ENCODE peak calls at places on chromosomes 12 and 14, in seven cellular contexts. A, Z, M, U, P, Q and K are unnamed samples.

GRCh38 chr12:94595152-94595551 is 55.2 kb downstream of the TMCC3 start:
- DNase-seq in A (no peak), Z (no peak), M (no peak), U (no peak), P (no peak), Q (no peak), K (no peak)

GRCh38 chr12:31835276-31835882 is 106.6 kb upstream of the AMN1 start:
- DNase-seq in A (no peak), Z (no peak), M (no peak), U (no peak), P (peak), Q (no peak), K (no peak)

GRCh38 chr14:33986804-33987203 is 35.9 kb upstream of the EGLN3 start:
- DNase-seq in A (no peak), Z (no peak), M (no peak), U (no peak), P (peak), Q (no peak), K (no peak)

GRCh38 chr14:91415794-91416743 is 1.6 kb downstream of the CCDC88C start:
- DNase-seq in A (no peak), Z (no peak), M (no peak), U (peak), P (peak), Q (peak), K (peak)

GRCh38 chr12:48390026-48390425 is 39.3 kb upstream of the ZNF641 start:
- DNase-seq in A (no peak), Z (no peak), M (no peak), U (no peak), P (no peak), Q (no peak), K (no peak)

GRCh38 chr14:47675489-47676300 is at the start of gene MDGA2:
- DNase-seq in A (no peak), Z (no peak), M (peak), U (peak), P (no peak), Q (no peak), K (peak)

GRCh38 chr14:64303471-64303917 is 9.3 kb upstream of the ESR2 start:
- DNase-seq in A (no peak), Z (peak), M (peak), U (peak), P (peak), Q (peak), K (no peak)

GRCh38 chr14:71855399-71856036 is 76.7 kb upstream of the RGS6 start:
- DNase-seq in A (no peak), Z (peak), M (peak), U (peak), P (peak), Q (peak), K (peak)

GRCh38 chr12:12543959-12544358 is 18.7 kb downstream of the DUSP16 start:
- DNase-seq in A (no peak), Z (no peak), M (no peak), U (no peak), P (no peak), Q (no peak), K (no peak)

GRCh38 chr14:94439453-94440057 is 13.0 kb downstream of the SERPINA11 start:
- DNase-seq in A (no peak), Z (no peak), M (no peak), U (no peak), P (peak), Q (no peak), K (no peak)
- TF ChIP-seq CTCF in A (no peak), Z (no peak), M (peak), U (no peak), P (peak), Q (no peak), K (no peak)

GRCh38 chr12:132828706-132829534 is at the start of gene GOLGA3:
- DNase-seq in A (peak), Z (peak), M (peak), U (peak), P (peak), Q (peak), K (peak)

GRCh38 chr12:132825861-132826260 is 2.8 kb downstream of the GOLGA3 start:
- DNase-seq in A (no peak), Z (no peak), M (no peak), U (no peak), P (no peak), Q (no peak), K (no peak)

GRCh38 chr12:132831771-132832170 is 3.1 kb upstream of the GOLGA3 start:
- DNase-seq in A (no peak), Z (no peak), M (no peak), U (no peak), P (no peak), Q (no peak), K (no peak)

GRCh38 chr12:132825089-132825488 is 3.6 kb downstream of the GOLGA3 start:
- DNase-seq in A (no peak), Z (no peak), M (no peak), U (no peak), P (no peak), Q (no peak), K (no peak)

GRCh38 chr12:132827763-132828703 is 636 bp downstream of the GOLGA3 start:
- DNase-seq in A (no peak), Z (no peak), M (no peak), U (peak), P (peak), Q (peak), K (peak)
- TF ChIP-seq CTCF in A (no peak), Z (no peak), M (no peak), U (no peak), P (no peak), Q (no peak), K (no peak)

DNA sequence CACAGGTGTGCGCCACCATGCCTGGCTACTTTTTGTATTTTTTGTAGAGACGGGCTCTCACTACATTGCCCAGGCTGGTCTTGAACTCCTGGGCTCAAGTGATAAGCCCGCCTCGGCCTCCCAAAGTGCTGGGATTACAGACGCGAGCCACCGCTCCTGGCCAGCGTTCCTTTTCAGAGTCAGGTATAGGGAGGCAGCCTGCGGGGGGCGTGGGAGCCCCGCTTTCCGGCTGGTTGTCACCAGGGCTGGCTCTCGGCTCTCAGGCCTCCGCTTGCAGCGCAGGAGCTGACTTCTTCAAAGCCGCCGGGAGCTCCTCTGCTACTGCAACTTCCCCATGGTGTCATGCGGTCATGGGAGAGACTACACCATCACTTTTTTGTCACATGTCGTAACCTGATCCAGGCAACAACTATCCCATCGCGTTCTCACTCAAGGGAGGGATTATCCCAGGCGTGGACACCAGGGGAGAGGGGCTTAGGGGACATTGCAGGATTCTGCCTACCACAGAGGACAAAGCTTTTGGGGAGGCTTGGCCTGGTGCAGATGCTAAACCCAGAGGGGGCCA is 129.4 kb downstream of the SCARB1 start:
- DNase-seq in A (no peak), Z (peak), M (peak), U (no peak), P (no peak), Q (no peak), K (no peak)
- TF ChIP-seq CTCF in A (no peak), Z (peak), M (peak), U (no peak), P (no peak), Q (no peak), K (no peak)

GRCh38 chr12:65276923-65277322 is 1.6 kb upstream of the MSRB3 start:
- DNase-seq in A (no peak), Z (no peak), M (no peak), U (no peak), P (no peak), Q (no peak), K (no peak)

GRCh38 chr12:65280306-65280705 is 1.8 kb downstream of the MSRB3 start:
- DNase-seq in A (no peak), Z (no peak), M (no peak), U (no peak), P (no peak), Q (no peak), K (no peak)

GRCh38 chr12:65277994-65278575 is 398 bp upstream of the MSRB3 start:
- DNase-seq in A (no peak), Z (no peak), M (peak), U (no peak), P (no peak), Q (no peak), K (no peak)

GRCh38 chr12:65279387-65280112 is 1.1 kb downstream of the MSRB3 start:
- DNase-seq in A (no peak), Z (no peak), M (no peak), U (no peak), P (no peak), Q (no peak), K (no peak)

DNA sequence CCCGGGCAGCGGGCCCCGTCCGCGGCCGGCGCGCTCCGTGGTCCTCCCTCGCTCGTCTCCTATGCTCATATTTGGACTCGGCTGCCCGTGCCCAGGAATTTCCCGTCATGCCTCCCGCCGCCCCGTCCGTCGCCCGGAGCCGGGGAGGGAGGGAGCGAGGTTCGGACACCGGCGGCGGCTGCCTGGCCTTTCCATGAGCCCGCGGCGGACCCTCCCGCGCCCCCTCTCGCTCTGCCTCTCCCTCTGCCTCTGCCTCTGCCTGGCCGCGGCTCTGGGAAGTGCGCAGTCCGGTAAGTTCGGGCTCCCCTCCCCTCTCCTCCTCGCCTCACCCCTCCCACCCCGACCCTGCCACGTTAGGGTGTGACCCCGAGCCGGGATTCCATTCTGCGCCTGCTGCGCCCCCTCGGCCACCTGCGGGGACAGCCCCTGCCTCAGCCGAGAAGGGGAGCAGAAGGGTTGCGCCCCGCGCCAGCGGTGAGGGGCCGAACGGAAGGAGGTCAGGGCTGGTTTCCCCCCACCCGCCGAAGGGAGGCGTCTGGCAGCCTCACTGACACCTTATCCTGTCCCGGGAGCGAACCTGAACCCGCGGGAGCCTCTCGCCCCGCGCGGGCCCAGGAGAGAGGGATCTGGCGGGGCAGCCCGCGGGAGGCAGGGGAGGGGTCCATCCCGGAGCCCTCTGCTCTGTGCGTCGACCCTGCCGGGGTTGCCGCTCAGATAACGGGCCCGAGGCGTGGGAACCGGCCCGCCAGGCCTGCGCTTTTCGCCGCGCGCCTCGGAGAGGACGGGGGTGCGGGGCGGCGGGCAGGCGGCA is at the start of gene MSRB3:
- DNase-seq in A (peak), Z (peak), M (peak), U (peak), P (peak), Q (peak), K (peak)
- TF ChIP-seq CTCF in A (no peak), Z (no peak), M (peak), U (no peak), P (peak), Q (no peak), K (no peak)

GRCh38 chr14:67883717-67884116 is 64.1 kb downstream of the RAD51B start:
- DNase-seq in A (no peak), Z (no peak), M (no peak), U (no peak), P (no peak), Q (no peak), K (no peak)
- TF ChIP-seq CTCF in A (peak), Z (peak), M (no peak), U (peak), P (no peak), Q (no peak), K (peak)

DNA sequence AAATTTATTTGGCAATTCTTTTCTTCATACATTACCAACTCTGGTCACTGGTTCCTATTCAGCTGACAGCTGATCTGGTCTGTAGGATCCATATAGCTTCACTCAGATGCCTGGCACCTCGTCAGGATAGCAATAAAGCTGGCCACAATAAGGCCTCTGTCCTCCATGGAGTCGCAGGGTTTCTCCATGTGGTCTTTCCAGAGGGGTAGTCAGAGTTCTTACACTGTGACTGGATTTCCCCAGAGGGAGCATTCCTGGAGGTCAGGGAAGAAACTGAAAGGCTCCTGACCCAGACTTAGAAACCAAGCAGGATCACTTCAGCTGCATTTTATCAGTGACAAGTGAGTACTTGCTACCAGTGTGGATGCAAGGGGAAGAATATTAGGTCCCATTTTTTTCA is 34.9 kb upstream of the SIX1 start:
- DNase-seq in A (no peak), Z (no peak), M (no peak), U (no peak), P (no peak), Q (no peak), K (no peak)
- TF ChIP-seq CTCF in A (no peak), Z (no peak), M (no peak), U (no peak), P (no peak), Q (no peak), K (no peak)

GRCh38 chr12:50101663-50102062 is 2.1 kb upstream of the GPD1 start:
- DNase-seq in A (no peak), Z (peak), M (peak), U (no peak), P (no peak), Q (no peak), K (no peak)
- TF ChIP-seq CTCF in A (peak), Z (peak), M (peak), U (peak), P (no peak), Q (no peak), K (no peak)